ENCODE peak calls at places on chromosomes 2 and 18, in seven cellular contexts. J, P, Z, H, F, I and B are unnamed samples.

GRCh38 chr2:176814740-176815367 is 397.7 kb upstream of the HNRNPA3 start:
- DNase-seq in H (peak; percentile 8), P (peak; percentile 37), Z (no peak), J (no peak), F (peak; percentile 48), I (peak; percentile 31), B (no peak)

GRCh38 chr18:75161629-75162028 is 47.3 kb downstream of the PTGR3 start:
- DNase-seq in I (no peak), Z (peak; percentile 54), H (no peak), P (peak; percentile 61), F (no peak), J (no peak), B (no peak)

GRCh38 chr2:216735086-216735485 is 39.7 kb upstream of the IGFBP5 start:
- DNase-seq in P (no peak), F (no peak), H (no peak), J (peak; percentile 42), I (peak; percentile 70), Z (no peak), B (no peak)

GRCh38 chr2:134359367-134360081 is 105.7 kb downstream of the MGAT5 start:
- DNase-seq in J (peak; percentile 53), F (no peak), P (no peak), H (no peak), I (peak; percentile 23), Z (no peak), B (no peak)

GRCh38 chr2:25417715-25418369 is 76.1 kb upstream of the DNMT3A start:
- DNase-seq in P (peak; percentile 37), Z (no peak), J (no peak), I (no peak), F (peak; percentile 14), H (peak; percentile 96), B (no peak)

GRCh38 chr2:158967114-158967730 is 1.2 kb upstream of the TANC1 start:
- DNase-seq in H (no peak), Z (no peak), P (no peak), F (no peak), I (peak; percentile 32), J (peak; percentile 24), B (no peak)

GRCh38 chr2:34012728-34013302 is 413.7 kb upstream of the FAM98A start:
- DNase-seq in P (peak; percentile 73), H (no peak), F (no peak), J (no peak), Z (peak; percentile 60), I (peak; percentile 52), B (peak; percentile 7)

GRCh38 chr2:188892632-188893031 is 81.5 kb upstream of the COL3A1 start:
- DNase-seq in Z (no peak), I (no peak), J (no peak), H (no peak), P (no peak), F (no peak), B (no peak)

GRCh38 chr18:36130039-36130831 is 536 bp downstream of the ELP2 start:
- DNase-seq in I (peak; percentile 22), Z (no peak), P (no peak), H (no peak), J (no peak), F (peak; percentile 31), B (no peak)

GRCh38 chr2:37414470-37414949 is 70.1 kb downstream of the QPCT start:
- DNase-seq in J (no peak), F (peak; percentile 27), P (peak; percentile 68), Z (no peak), H (peak; percentile 53), I (peak; percentile 72), B (no peak)

GRCh38 chr2:42328148-42328833 is 32.7 kb downstream of the COX7A2L start:
- DNase-seq in I (no peak), Z (no peak), J (no peak), P (peak; percentile 49), H (no peak), F (no peak), B (no peak)

GRCh38 chr2:129281761-129282160 is 697.7 kb upstream of the RAB6C start:
- DNase-seq in H (no peak), I (peak; percentile 36), J (no peak), F (no peak), Z (no peak), P (no peak), B (no peak)

GRCh38 chr2:137187258-137187657 is 421.9 kb downstream of the THSD7B start:
- DNase-seq in H (no peak), F (no peak), P (no peak), Z (no peak), J (no peak), I (no peak), B (no peak)

GRCh38 chr2:7269993-7270392 is 352.8 kb downstream of the RNF144A start:
- DNase-seq in F (no peak), H (no peak), Z (no peak), I (no peak), P (no peak), J (no peak), B (no peak)

GRCh38 chr2:40332096-40332826 is 119.6 kb downstream of the SLC8A1 start:
- DNase-seq in J (no peak), Z (no peak), P (peak; percentile 19), I (peak; percentile 15), H (no peak), F (no peak), B (no peak)

GRCh38 chr2:22855761-22856184 is 529.2 kb upstream of the KLHL29 start:
- DNase-seq in Z (no peak), I (peak; percentile 82), F (no peak), P (no peak), J (no peak), H (no peak), B (no peak)

GRCh38 chr2:189821953-189822748 is 37.9 kb downstream of the PMS1 start:
- DNase-seq in F (no peak), Z (no peak), P (peak; percentile 13), J (no peak), H (no peak), I (peak; percentile 16), B (no peak)

GRCh38 chr2:149489452-149489851 is 98.1 kb downstream of the MMADHC start:
- DNase-seq in Z (no peak), J (no peak), F (no peak), P (peak; percentile 5), H (no peak), I (no peak), B (no peak)

GRCh38 chr2:145158051-145158586 is 638.2 kb upstream of the ZEB2 start:
- DNase-seq in F (no peak), P (peak; percentile 78), H (no peak), Z (peak; percentile 32), J (peak; percentile 65), I (no peak), B (peak; percentile 58)

GRCh38 chr2:208584387-208584965 is 177.9 kb downstream of the PTH2R start:
- DNase-seq in I (no peak), J (no peak), P (no peak), Z (no peak), F (no peak), H (no peak), B (no peak)

GRCh38 chr2:11688222-11689069 is 18.5 kb upstream of the NTSR2 start:
- DNase-seq in Z (peak; percentile 80), P (peak; percentile 79), I (peak; percentile 94), J (peak; percentile 87), H (peak; percentile 9), F (peak; percentile 89), B (peak; percentile 77)

GRCh38 chr2:21441442-21441841 is 317.7 kb downstream of the TDRD15 start:
- DNase-seq in Z (no peak), J (no peak), I (no peak), P (no peak), H (no peak), F (no peak), B (no peak)

GRCh38 chr2:134260726-134261125 is 6.9 kb downstream of the MGAT5 start:
- DNase-seq in F (no peak), H (no peak), J (peak; percentile 42), Z (no peak), I (no peak), P (no peak), B (no peak)

DNA sequence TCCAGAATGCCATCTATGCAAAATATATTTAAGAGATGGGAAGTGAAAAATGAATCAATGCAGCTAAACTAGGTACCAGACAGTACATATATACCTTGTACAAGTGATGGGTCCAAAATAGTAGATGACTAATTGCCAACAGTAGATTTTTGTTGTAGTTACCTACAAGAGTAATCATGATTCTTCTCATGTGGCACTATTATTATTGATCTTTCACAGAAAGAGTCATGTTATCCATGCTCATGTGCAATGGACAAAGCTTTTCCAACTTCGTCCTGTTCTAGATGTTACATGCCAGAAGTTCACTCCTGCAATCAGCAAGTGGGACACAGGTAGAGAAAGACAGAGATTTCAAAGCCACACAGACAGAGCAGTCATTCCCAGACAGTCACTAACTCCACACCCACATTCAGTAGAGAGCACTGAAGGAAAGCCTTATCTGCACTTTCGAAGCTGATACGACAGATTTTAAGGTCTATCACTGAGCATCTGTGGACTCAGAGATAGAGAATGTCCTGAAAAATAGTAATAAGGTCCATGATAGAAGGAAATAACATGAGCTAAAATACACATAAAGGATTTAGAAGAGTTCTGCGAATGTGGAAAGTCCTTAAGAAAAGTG is 101.6 kb upstream of the ITPRID2 start:
- DNase-seq in Z (no peak), I (no peak), J (no peak), F (no peak), P (no peak), H (no peak), B (no peak)
- H3K4me1 ChIP-seq in Z (peaks cover 17% of the 10 kb centered on the region), I (peaks cover 42% of the 10 kb centered on the region), J (no peaks in the 10 kb centered on the region), F (peaks cover 8% of the 10 kb centered on the region), P (peaks cover 59% of the 10 kb centered on the region), H (no peaks in the 10 kb centered on the region), B (no peaks in the 10 kb centered on the region)

GRCh38 chr2:5691659-5692529 is at the start of gene SOX11:
- DNase-seq in J (no peak), I (peak; percentile 99), Z (no peak), F (no peak), H (no peak), P (no peak), B (no peak)
- TF ChIP-seq EP300 in J (no peak), I (peak; percentile 15), Z (no peak), F (no peak), H (no peak), P (no peak), B (no peak)

GRCh38 chr2:46368416-46368815 is 71.2 kb downstream of the EPAS1 start:
- DNase-seq in I (no peak), H (no peak), Z (no peak), P (no peak), J (no peak), F (no peak), B (no peak)
- H3K4me1 ChIP-seq in I (peaks cover 9% of the 10 kb centered on the region), H (no peaks in the 10 kb centered on the region), Z (peaks cover 4% of the 10 kb centered on the region), P (peaks cover 21% of the 10 kb centered on the region), J (no peaks in the 10 kb centered on the region), F (no peaks in the 10 kb centered on the region), B (no peaks in the 10 kb centered on the region)

GRCh38 chr2:217944366-217944765 is 58.4 kb downstream of the TNS1 start:
- DNase-seq in H (no peak), F (no peak), P (no peak), J (no peak), Z (no peak), I (no peak), B (no peak)

GRCh38 chr2:217945530-217945929 is 57.3 kb downstream of the TNS1 start:
- DNase-seq in P (no peak), Z (no peak), J (no peak), F (no peak), I (no peak), H (no peak), B (no peak)

GRCh38 chr2:217943379-217944321 is 59.1 kb downstream of the TNS1 start:
- DNase-seq in H (no peak), F (peak; percentile 79), P (peak; percentile 35), I (peak; percentile 96), Z (peak; percentile 81), J (peak; percentile 76), B (peak; percentile 68)

GRCh38 chr2:217946071-217946470 is 56.7 kb downstream of the TNS1 start:
- DNase-seq in J (no peak), P (no peak), F (no peak), I (no peak), Z (peak; percentile 8), H (no peak), B (no peak)

GRCh38 chr2:217944923-217945322 is 57.9 kb downstream of the TNS1 start:
- DNase-seq in J (no peak), I (no peak), H (no peak), F (no peak), Z (no peak), P (no peak), B (no peak)
- TF ChIP-seq EP300 in J (no peak), I (no peak), H (no peak), F (no peak), Z (no peak), P (no peak), B (no peak)